ENCODE peak calls at places on chromosomes 7 and 10, in eight cellular contexts. Q is GM06990, O is HTR-8/SVneo, D is activated T-cell treated with anti-CD3 and anti-CD28 coated beads for 1 hour, H is NCI-H2171, G is neural crest cell, W is EL, N is brain microvascular endothelial cell. R is an unnamed sample.

GRCh38 chr7:44286618-44287487 is 38.5 kb downstream of the CAMK2B start:
- DNase-seq in D (no peak), W (no peak), Q (no peak), H (peak; percentile 9), O (no peak), N (no peak), G (no peak), R (no peak)

GRCh38 chr10:84298077-84298476 is 30.3 kb upstream of the CCSER2 start:
- DNase-seq in H (no peak), G (no peak), O (no peak), D (no peak), Q (no peak), W (no peak), N (no peak), R (no peak)

GRCh38 chr7:39453743-39454355 is 112.4 kb upstream of the YAE1 start:
- DNase-seq in H (peak; percentile 4), Q (no peak), D (peak; percentile 28), G (peak; percentile 56), O (peak; percentile 31), N (peak; percentile 65), W (peak; percentile 63), R (no peak)

GRCh38 chr10:3978174-3978573 is 193.2 kb upstream of the KLF6 start:
- DNase-seq in Q (no peak), N (peak; percentile 66), W (peak; percentile 70), O (no peak), G (no peak), H (no peak), D (no peak), R (no peak)

GRCh38 chr7:93165447-93165846 is 17.3 kb upstream of the SAMD9L start:
- DNase-seq in O (no peak), H (no peak), Q (peak; percentile 43), W (no peak), D (no peak), G (no peak), N (no peak), R (no peak)

GRCh38 chr7:4234886-4235285 is 447.2 kb upstream of the FOXK1 start:
- DNase-seq in O (no peak), W (no peak), N (no peak), Q (no peak), G (no peak), D (no peak), H (no peak), R (no peak)

GRCh38 chr10:132571565-132572544 is 34.3 kb downstream of the INPP5A start:
- DNase-seq in Q (peak; percentile 86), O (peak; percentile 78), G (no peak), H (peak; percentile 45), D (peak; percentile 22), N (peak; percentile 84), W (peak; percentile 83), R (no peak)

GRCh38 chr7:134514663-134515062 is 12.7 kb upstream of the AKR1B10 start:
- DNase-seq in O (peak; percentile 42), H (peak; percentile 22), W (peak; percentile 77), Q (no peak), N (peak; percentile 66), D (no peak), G (peak; percentile 38), R (no peak)

GRCh38 chr10:12614390-12615003 is 265.1 kb downstream of the CAMK1D start:
- DNase-seq in Q (no peak), D (no peak), G (no peak), H (peak; percentile 34), O (no peak), N (no peak), W (no peak), R (no peak)

GRCh38 chr7:148148456-148148855 is 442.1 kb upstream of the C7orf33 start:
- DNase-seq in O (no peak), H (no peak), N (no peak), Q (no peak), G (no peak), D (no peak), W (no peak), R (no peak)

GRCh38 chr10:132563485-132564248 is 26.1 kb downstream of the INPP5A start:
- DNase-seq in Q (peak; percentile 75), H (no peak), G (no peak), W (no peak), O (no peak), N (peak; percentile 17), D (no peak), R (no peak)

GRCh38 chr7:140238778-140239652 is 62.2 kb upstream of the KDM7A start:
- DNase-seq in O (no peak), D (no peak), N (no peak), Q (no peak), H (peak; percentile 97), G (no peak), W (no peak), R (no peak)

GRCh38 chr10:14810969-14811953 is 26.6 kb downstream of the CDNF start:
- DNase-seq in D (no peak), N (no peak), Q (no peak), W (no peak), O (no peak), H (no peak), G (no peak), R (no peak)

GRCh38 chr7:151774951-151775350 is 102.0 kb downstream of the PRKAG2 start:
- DNase-seq in Q (no peak), H (no peak), N (no peak), G (no peak), W (no peak), D (no peak), O (no peak), R (no peak)

GRCh38 chr10:62374862-62375710 is 917 bp downstream of the ZNF365 start:
- DNase-seq in D (no peak), N (no peak), Q (no peak), H (no peak), W (peak; percentile 18), O (peak; percentile 24), G (no peak), R (no peak)

GRCh38 chr10:49299816-49300139 is 808 bp downstream of the C10orf71 start:
- DNase-seq in D (no peak), W (no peak), G (no peak), O (no peak), N (no peak), Q (no peak), H (no peak), R (no peak)

GRCh38 chr7:149099058-149099457 is 8.5 kb upstream of the ZNF786 start:
- DNase-seq in W (no peak), O (no peak), G (no peak), D (no peak), H (no peak), Q (no peak), N (no peak), R (no peak)

GRCh38 chr7:41189866-41190265 is 513.0 kb downstream of the INHBA start:
- DNase-seq in W (peak; percentile 96), G (no peak), Q (no peak), H (no peak), O (peak; percentile 60), N (peak; percentile 95), D (no peak), R (no peak)

GRCh38 chr7:135147899-135148721 is at the start of gene TMEM140:
- DNase-seq in D (no peak), W (peak; percentile 79), H (no peak), N (peak; percentile 66), O (no peak), G (no peak), Q (peak; percentile 68), R (no peak)

GRCh38 chr10:3774018-3774813 is 10.8 kb downstream of the KLF6 start:
- DNase-seq in H (no peak), O (no peak), W (no peak), G (no peak), Q (no peak), N (peak; percentile 86), D (no peak), R (no peak)

R was measured in D721Med.